ENCODE peak calls at places on chromosomes 12 and 14, in four cellular contexts. Q is left lung, J is tibial nerve, R is colonic mucosa. W is an unnamed sample.

GRCh38 chr14:69171569-69171968 is 18.6 kb upstream of the DCAF5 start:
- DNase-seq in J (no peak), R (no peak), Q (no peak), W (no peak)

GRCh38 chr12:103800252-103800771 is 40.7 kb downstream of the NT5DC3 start:
- DNase-seq in Q (peak; percentile 45), J (peak; percentile 50), R (peak; percentile 60), W (peak; percentile 81)

GRCh38 chr12:12007001-12007712 is 63.6 kb upstream of the BCL2L14 start:
- DNase-seq in J (no peak), R (no peak), Q (no peak), W (no peak)

GRCh38 chr12:66441905-66442559 is 139.7 kb downstream of the HELB start:
- DNase-seq in Q (no peak), J (no peak), R (no peak), W (no peak)

GRCh38 chr14:99502989-99503421 is 21.8 kb downstream of the CCNK start:
- DNase-seq in J (no peak), Q (no peak), R (no peak), W (no peak)

GRCh38 chr12:24711056-24711455 is 237.8 kb downstream of the BCAT1 start:
- DNase-seq in J (no peak), R (no peak), Q (no peak), W (no peak)

GRCh38 chr12:132955094-132955932 is 793 bp downstream of the ZNF605 start:
- DNase-seq in R (peak; percentile 28), Q (peak; percentile 53), J (no peak), W (no peak)

GRCh38 chr12:127241056-127241830 is 1025.7 kb upstream of the TMEM132C start:
- DNase-seq in R (no peak), Q (no peak), J (peak; percentile 19), W (no peak)

GRCh38 chr12:4909734-4910501 is at the start of gene KCNA1:
- DNase-seq in R (no peak), J (no peak), Q (no peak), W (no peak)

GRCh38 chr14:69693145-69693544 is 73.8 kb upstream of the SRSF5 start:
- DNase-seq in J (no peak), R (no peak), Q (no peak), W (no peak)

GRCh38 chr14:27862684-27863083 is 903.9 kb upstream of the FOXG1 start:
- DNase-seq in R (no peak), J (no peak), Q (no peak), W (no peak)
- H3K27ac ChIP-seq in R (no peak overlapping the region), J (no peak overlapping the region), Q (no peak overlapping the region), W (no peak overlapping the region)

GRCh38 chr12:14773685-14774073 is 29.6 kb downstream of the WBP11 start:
- DNase-seq in J (no peak), R (no peak), Q (peak; percentile 45), W (peak; percentile 77)

GRCh38 chr12:14769837-14770494 is 33.3 kb downstream of the WBP11 start:
- DNase-seq in Q (peak; percentile 86), J (peak; percentile 60), R (peak; percentile 88), W (peak; percentile 90)

GRCh38 chr12:14770495-14771313 is 32.6 kb downstream of the WBP11 start:
- DNase-seq in Q (peak; percentile 94), J (peak; percentile 97), R (peak; percentile 99), W (peak; percentile 95)

GRCh38 chr12:14772946-14773345 is 30.3 kb downstream of the WBP11 start:
- DNase-seq in J (no peak), R (no peak), Q (no peak), W (no peak)

GRCh38 chr12:14771651-14772137 is 31.6 kb downstream of the WBP11 start:
- DNase-seq in Q (no peak), R (no peak), J (no peak), W (no peak)
- H3K4me3 ChIP-seq in Q (no peak overlapping the region), R (peak overlapping the region; percentile 79), J (peak overlapping the region; percentile 90), W (peak overlapping the region; percentile 85)

DNA sequence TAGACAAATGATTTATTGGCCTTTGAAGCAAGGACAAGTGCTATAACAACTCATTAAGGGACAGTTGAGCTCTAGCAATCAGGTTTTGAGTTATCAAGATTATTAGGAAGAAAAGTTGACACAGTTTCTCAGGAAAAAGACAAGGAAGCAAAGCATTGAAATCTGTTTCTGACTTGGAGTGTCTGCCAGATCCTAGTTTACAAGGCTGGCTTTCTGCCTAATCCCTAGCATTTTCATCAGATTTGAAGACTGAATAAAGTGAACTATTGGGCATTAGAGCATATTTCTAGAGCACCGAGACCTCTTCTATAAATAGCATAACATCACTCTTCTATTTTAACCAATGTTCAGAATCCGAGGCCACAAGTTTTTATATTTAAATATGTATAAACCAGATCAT is 7.0 kb downstream of the SYT1 start:
- DNase-seq in Q (no peak), J (no peak), R (no peak), W (no peak)
- TF ChIP-seq CTCF in Q (no peak), J (no peak), R (no peak), W (no peak)

GRCh38 chr14:41071351-41071750 is 535.3 kb upstream of the LRFN5 start:
- DNase-seq in J (no peak), Q (no peak), R (no peak), W (no peak)
- H3K27ac ChIP-seq in J (no peak overlapping the region), Q (no peak overlapping the region), R (no peak overlapping the region), W (no peak overlapping the region)

GRCh38 chr14:28767851-28768548 is 1.4 kb downstream of the FOXG1 start:
- DNase-seq in Q (no peak), J (no peak), R (peak; percentile 28), W (no peak)
- H3K4me3 ChIP-seq in Q (no peak overlapping the region), J (no peak overlapping the region), R (no peak overlapping the region), W (peak overlapping the region; percentile 54)

GRCh38 chr12:56274299-56274698 is 7.6 kb downstream of the COQ10A start:
- DNase-seq in R (no peak), J (no peak), Q (no peak), W (no peak)

GRCh38 chr12:56267443-56268071 is 815 bp downstream of the COQ10A start:
- DNase-seq in R (peak; percentile 44), J (no peak), Q (no peak), W (no peak)

GRCh38 chr12:56266634-56267442 is at the start of gene COQ10A:
- DNase-seq in R (peak; percentile 93), Q (peak; percentile 92), J (peak; percentile 82), W (peak; percentile 94)

DNA sequence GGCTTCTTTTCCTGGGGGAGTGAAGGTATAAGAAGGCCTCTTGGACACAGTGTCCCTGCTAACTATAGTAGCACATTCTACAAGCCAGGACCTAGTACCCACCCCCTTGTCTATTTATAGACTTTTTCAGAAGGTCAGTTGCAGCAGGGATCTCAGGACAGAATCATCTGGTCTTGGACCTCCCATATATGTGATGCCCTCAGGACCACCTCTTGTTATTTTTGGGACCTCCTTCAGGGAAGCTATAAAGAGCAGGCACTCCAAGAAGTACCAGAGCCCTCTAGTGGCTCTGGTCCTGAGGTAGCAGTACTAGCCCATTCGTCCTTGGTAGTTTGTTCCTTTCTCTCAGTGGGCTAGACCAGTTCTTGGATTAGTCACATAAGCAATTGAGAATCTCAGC is 4.3 kb downstream of the COQ10A start:
- DNase-seq in R (no peak), J (no peak), Q (no peak), W (no peak)
- TF ChIP-seq CTCF in R (no peak), J (no peak), Q (no peak), W (no peak)

GRCh38 chr12:82605115-82605514 is 81.6 kb upstream of the TMTC2 start:
- DNase-seq in J (no peak), Q (no peak), R (no peak), W (no peak)

GRCh38 chr12:82608706-82609105 is 78.0 kb upstream of the TMTC2 start:
- DNase-seq in J (no peak), R (no peak), Q (no peak), W (no peak)

GRCh38 chr12:82609234-82609914 is 77.3 kb upstream of the TMTC2 start:
- DNase-seq in R (no peak), Q (no peak), J (no peak), W (no peak)
- H3K27ac ChIP-seq in R (no peak overlapping the region), Q (no peak overlapping the region), J (no peak overlapping the region), W (no peak overlapping the region)

GRCh38 chr14:100872641-100873071 is 30.9 kb downstream of the RTL1 start:
- DNase-seq in R (no peak), Q (peak; percentile 24), J (no peak), W (no peak)
- H3K4me3 ChIP-seq in R (no peak overlapping the region), Q (no peak overlapping the region), J (no peak overlapping the region), W (no peak overlapping the region)

DNA sequence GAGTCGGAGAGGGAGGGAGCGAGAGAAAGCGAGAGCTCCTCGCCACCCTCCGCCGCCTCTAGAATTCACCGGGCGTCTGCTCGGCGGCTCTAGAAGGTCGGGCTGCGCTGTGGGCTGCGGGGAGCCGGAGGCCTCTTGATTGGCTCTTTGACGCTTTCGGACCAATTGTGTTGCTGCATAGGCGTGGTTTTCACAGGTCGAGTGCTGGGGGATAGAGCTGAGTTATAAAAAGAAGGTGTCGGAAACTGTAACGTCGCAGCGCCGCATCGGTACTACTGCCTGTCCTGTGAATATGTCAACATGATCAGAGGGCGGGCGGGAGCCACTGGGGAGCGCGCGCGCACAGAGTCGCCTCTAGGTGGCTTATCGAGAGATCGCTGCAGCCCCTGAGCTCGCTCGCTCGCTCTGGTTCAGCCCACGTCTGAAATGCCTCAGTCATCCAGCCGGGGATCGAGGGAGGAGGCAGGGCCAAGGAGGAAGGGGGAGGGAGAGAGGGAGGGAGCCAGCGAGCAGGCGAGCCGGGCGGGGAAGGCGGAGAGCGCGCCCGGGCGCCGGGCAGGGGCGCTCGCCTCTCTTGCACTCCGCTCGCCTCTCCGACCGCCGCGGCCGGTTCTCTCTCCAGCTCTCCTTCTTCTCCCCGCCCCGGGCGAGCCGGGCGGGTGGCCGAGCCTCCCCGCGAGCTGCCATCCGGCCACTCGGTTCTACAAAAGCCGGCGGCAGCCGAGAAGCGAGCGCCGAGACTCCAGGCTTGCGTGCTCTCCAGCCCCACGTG is at the start of gene TBX3:
- DNase-seq in J (peak; percentile 85), Q (peak; percentile 88), R (peak; percentile 93), W (peak; percentile 93)
- TF ChIP-seq CTCF in J (no peak), Q (peak; percentile 12), R (peak; percentile 36), W (peak; percentile 16)